ENCODE peak calls at places on chromosomes 11 and 22, in nine cellular contexts. One of them, this sample, is unnamed.

GRCh38 chr22:45709004-45709739 is 37.5 kb downstream of the ATXN10 start:
- DNase-seq in activated effector memory CD4-positive, alpha-beta T cell treated with anti-CD3 and anti-CD28 coated beads, Interleukin-2, amount 50 U/mL, for 16 hours: no peak
- DNase-seq in amygdala: no peak
- DNase-seq in stimulated activated CD4-positive, alpha-beta T cell treated with anti-CD3 and anti-CD28 coated beads, TNF-alpha, amount 100 ng/mL, for 4 hours: no peak
- DNase-seq in HS-5: peak
- DNase-seq in endothelial cell of umbilical vein: peak
- DNase-seq in AG08396: peak
- DNase-seq in activated CD8-positive, alpha-beta memory T cell treated with anti-CD3 and anti-CD28 coated beads, Interleukin-2, amount 50 U/mL, for 48 hours: no peak
- DNase-seq in A172: peak
- DNase-seq in this sample: no peak

GRCh38 chr11:106231591-106231990 is 154.1 kb downstream of the AASDHPPT start:
- DNase-seq in activated effector memory CD4-positive, alpha-beta T cell treated with anti-CD3 and anti-CD28 coated beads, Interleukin-2, amount 50 U/mL, for 16 hours: no peak
- DNase-seq in amygdala: no peak
- DNase-seq in stimulated activated CD4-positive, alpha-beta T cell treated with anti-CD3 and anti-CD28 coated beads, TNF-alpha, amount 100 ng/mL, for 4 hours: no peak
- DNase-seq in HS-5: no peak
- DNase-seq in endothelial cell of umbilical vein: no peak
- DNase-seq in AG08396: peak
- DNase-seq in activated CD8-positive, alpha-beta memory T cell treated with anti-CD3 and anti-CD28 coated beads, Interleukin-2, amount 50 U/mL, for 48 hours: no peak
- DNase-seq in A172: no peak
- DNase-seq in this sample: no peak

GRCh38 chr11:824292-824880 is 3.3 kb upstream of the CRACR2B start:
- DNase-seq in activated effector memory CD4-positive, alpha-beta T cell treated with anti-CD3 and anti-CD28 coated beads, Interleukin-2, amount 50 U/mL, for 16 hours: no peak
- DNase-seq in amygdala: no peak
- DNase-seq in stimulated activated CD4-positive, alpha-beta T cell treated with anti-CD3 and anti-CD28 coated beads, TNF-alpha, amount 100 ng/mL, for 4 hours: no peak
- DNase-seq in HS-5: no peak
- DNase-seq in endothelial cell of umbilical vein: no peak
- DNase-seq in AG08396: no peak
- DNase-seq in activated CD8-positive, alpha-beta memory T cell treated with anti-CD3 and anti-CD28 coated beads, Interleukin-2, amount 50 U/mL, for 48 hours: no peak
- DNase-seq in A172: no peak
- DNase-seq in this sample: no peak

GRCh38 chr11:8671651-8672062 is 10.8 kb downstream of the TRIM66 start:
- DNase-seq in activated effector memory CD4-positive, alpha-beta T cell treated with anti-CD3 and anti-CD28 coated beads, Interleukin-2, amount 50 U/mL, for 16 hours: no peak
- DNase-seq in amygdala: no peak
- DNase-seq in stimulated activated CD4-positive, alpha-beta T cell treated with anti-CD3 and anti-CD28 coated beads, TNF-alpha, amount 100 ng/mL, for 4 hours: no peak
- DNase-seq in HS-5: no peak
- DNase-seq in endothelial cell of umbilical vein: no peak
- DNase-seq in AG08396: peak
- DNase-seq in activated CD8-positive, alpha-beta memory T cell treated with anti-CD3 and anti-CD28 coated beads, Interleukin-2, amount 50 U/mL, for 48 hours: no peak
- DNase-seq in A172: peak
- DNase-seq in this sample: no peak

GRCh38 chr11:90774727-90775572 is 552.1 kb upstream of the CHORDC1 start:
- DNase-seq in activated effector memory CD4-positive, alpha-beta T cell treated with anti-CD3 and anti-CD28 coated beads, Interleukin-2, amount 50 U/mL, for 16 hours: peak
- DNase-seq in amygdala: no peak
- DNase-seq in stimulated activated CD4-positive, alpha-beta T cell treated with anti-CD3 and anti-CD28 coated beads, TNF-alpha, amount 100 ng/mL, for 4 hours: no peak
- DNase-seq in HS-5: no peak
- DNase-seq in endothelial cell of umbilical vein: no peak
- DNase-seq in AG08396: no peak
- DNase-seq in activated CD8-positive, alpha-beta memory T cell treated with anti-CD3 and anti-CD28 coated beads, Interleukin-2, amount 50 U/mL, for 48 hours: no peak
- DNase-seq in A172: no peak
- DNase-seq in this sample: peak

GRCh38 chr11:44861829-44862545 is 88.7 kb downstream of the TP53I11 start:
- DNase-seq in activated effector memory CD4-positive, alpha-beta T cell treated with anti-CD3 and anti-CD28 coated beads, Interleukin-2, amount 50 U/mL, for 16 hours: peak
- DNase-seq in amygdala: peak
- DNase-seq in stimulated activated CD4-positive, alpha-beta T cell treated with anti-CD3 and anti-CD28 coated beads, TNF-alpha, amount 100 ng/mL, for 4 hours: peak
- DNase-seq in HS-5: peak
- DNase-seq in endothelial cell of umbilical vein: peak
- DNase-seq in AG08396: peak
- DNase-seq in activated CD8-positive, alpha-beta memory T cell treated with anti-CD3 and anti-CD28 coated beads, Interleukin-2, amount 50 U/mL, for 48 hours: peak
- DNase-seq in A172: peak
- DNase-seq in this sample: peak

GRCh38 chr11:86938900-86939880 is 16.0 kb downstream of the FZD4 start:
- DNase-seq in activated effector memory CD4-positive, alpha-beta T cell treated with anti-CD3 and anti-CD28 coated beads, Interleukin-2, amount 50 U/mL, for 16 hours: no peak
- DNase-seq in amygdala: no peak
- DNase-seq in stimulated activated CD4-positive, alpha-beta T cell treated with anti-CD3 and anti-CD28 coated beads, TNF-alpha, amount 100 ng/mL, for 4 hours: no peak
- DNase-seq in HS-5: no peak
- DNase-seq in endothelial cell of umbilical vein: peak
- DNase-seq in AG08396: no peak
- DNase-seq in activated CD8-positive, alpha-beta memory T cell treated with anti-CD3 and anti-CD28 coated beads, Interleukin-2, amount 50 U/mL, for 48 hours: no peak
- DNase-seq in A172: no peak
- DNase-seq in this sample: no peak

GRCh38 chr22:47032091-47032943 is 269.9 kb downstream of the TBC1D22A start:
- DNase-seq in activated effector memory CD4-positive, alpha-beta T cell treated with anti-CD3 and anti-CD28 coated beads, Interleukin-2, amount 50 U/mL, for 16 hours: peak
- DNase-seq in amygdala: no peak
- DNase-seq in stimulated activated CD4-positive, alpha-beta T cell treated with anti-CD3 and anti-CD28 coated beads, TNF-alpha, amount 100 ng/mL, for 4 hours: no peak
- DNase-seq in HS-5: no peak
- DNase-seq in endothelial cell of umbilical vein: no peak
- DNase-seq in AG08396: no peak
- DNase-seq in activated CD8-positive, alpha-beta memory T cell treated with anti-CD3 and anti-CD28 coated beads, Interleukin-2, amount 50 U/mL, for 48 hours: no peak
- DNase-seq in A172: no peak
- DNase-seq in this sample: no peak

GRCh38 chr11:93842461-93842860 is 8.0 kb downstream of the VSTM5 start:
- DNase-seq in activated effector memory CD4-positive, alpha-beta T cell treated with anti-CD3 and anti-CD28 coated beads, Interleukin-2, amount 50 U/mL, for 16 hours: no peak
- DNase-seq in amygdala: no peak
- DNase-seq in stimulated activated CD4-positive, alpha-beta T cell treated with anti-CD3 and anti-CD28 coated beads, TNF-alpha, amount 100 ng/mL, for 4 hours: no peak
- DNase-seq in HS-5: peak
- DNase-seq in endothelial cell of umbilical vein: peak
- DNase-seq in AG08396: peak
- DNase-seq in activated CD8-positive, alpha-beta memory T cell treated with anti-CD3 and anti-CD28 coated beads, Interleukin-2, amount 50 U/mL, for 48 hours: no peak
- DNase-seq in A172: peak
- DNase-seq in this sample: no peak

GRCh38 chr11:1449516-1450270 is 36.9 kb downstream of the MOB2 start:
- DNase-seq in activated effector memory CD4-positive, alpha-beta T cell treated with anti-CD3 and anti-CD28 coated beads, Interleukin-2, amount 50 U/mL, for 16 hours: no peak
- DNase-seq in amygdala: no peak
- DNase-seq in stimulated activated CD4-positive, alpha-beta T cell treated with anti-CD3 and anti-CD28 coated beads, TNF-alpha, amount 100 ng/mL, for 4 hours: no peak
- DNase-seq in HS-5: no peak
- DNase-seq in endothelial cell of umbilical vein: no peak
- DNase-seq in AG08396: no peak
- DNase-seq in activated CD8-positive, alpha-beta memory T cell treated with anti-CD3 and anti-CD28 coated beads, Interleukin-2, amount 50 U/mL, for 48 hours: no peak
- DNase-seq in A172: no peak
- DNase-seq in this sample: no peak

GRCh38 chr22:46021577-46021976 is 44.6 kb upstream of the WNT7B start:
- DNase-seq in activated effector memory CD4-positive, alpha-beta T cell treated with anti-CD3 and anti-CD28 coated beads, Interleukin-2, amount 50 U/mL, for 16 hours: peak
- DNase-seq in amygdala: no peak
- DNase-seq in stimulated activated CD4-positive, alpha-beta T cell treated with anti-CD3 and anti-CD28 coated beads, TNF-alpha, amount 100 ng/mL, for 4 hours: no peak
- DNase-seq in HS-5: no peak
- DNase-seq in endothelial cell of umbilical vein: no peak
- DNase-seq in AG08396: no peak
- DNase-seq in activated CD8-positive, alpha-beta memory T cell treated with anti-CD3 and anti-CD28 coated beads, Interleukin-2, amount 50 U/mL, for 48 hours: no peak
- DNase-seq in A172: no peak
- DNase-seq in this sample: no peak

GRCh38 chr22:19232620-19233019 is 54.1 kb upstream of the SLC25A1 start:
- DNase-seq in activated effector memory CD4-positive, alpha-beta T cell treated with anti-CD3 and anti-CD28 coated beads, Interleukin-2, amount 50 U/mL, for 16 hours: no peak
- DNase-seq in amygdala: no peak
- DNase-seq in stimulated activated CD4-positive, alpha-beta T cell treated with anti-CD3 and anti-CD28 coated beads, TNF-alpha, amount 100 ng/mL, for 4 hours: no peak
- DNase-seq in HS-5: no peak
- DNase-seq in endothelial cell of umbilical vein: peak
- DNase-seq in AG08396: no peak
- DNase-seq in activated CD8-positive, alpha-beta memory T cell treated with anti-CD3 and anti-CD28 coated beads, Interleukin-2, amount 50 U/mL, for 48 hours: no peak
- DNase-seq in A172: no peak
- DNase-seq in this sample: no peak